ENCODE peak calls at places on chromosomes 11 and 22, in nine cellular contexts. A, U, Y, P, L, M, O, J and N are unnamed samples.

GRCh38 chr11:61163714-61164609 is 2.7 kb upstream of the VPS37C start:
- DNase-seq in A (no peak), U (no peak), Y (no peak), P (no peak), L (no peak), M (no peak), O (no peak), J (no peak), N (no peak)

GRCh38 chr11:11845551-11845950 is 3.8 kb downstream of the USP47 start:
- DNase-seq in A (no peak), U (peak), Y (no peak), P (no peak), L (no peak), M (peak), O (no peak), J (no peak), N (no peak)

GRCh38 chr11:74696932-74697687 is 34.1 kb downstream of the CHRDL2 start:
- DNase-seq in A (peak), U (peak), Y (no peak), P (peak), L (no peak), M (no peak), O (no peak), J (no peak), N (peak)

GRCh38 chr11:6666302-6667183 is 10.9 kb upstream of the DCHS1 start:
- DNase-seq in A (no peak), U (no peak), Y (no peak), P (no peak), L (no peak), M (no peak), O (no peak), J (no peak), N (no peak)

GRCh38 chr22:39392341-39392948 is 7.1 kb upstream of the TAB1 start:
- DNase-seq in A (no peak), U (peak), Y (no peak), P (no peak), L (no peak), M (no peak), O (no peak), J (no peak), N (no peak)

GRCh38 chr11:134347441-134347840 is 15.7 kb downstream of the GLB1L2 start:
- DNase-seq in A (no peak), U (no peak), Y (no peak), P (no peak), L (no peak), M (no peak), O (no peak), J (no peak), N (no peak)

GRCh38 chr11:133713844-133714243 is 131.5 kb downstream of the SPATA19 start:
- DNase-seq in A (no peak), U (no peak), Y (no peak), P (no peak), L (no peak), M (no peak), O (no peak), J (no peak), N (no peak)

GRCh38 chr11:93579187-93579773 is 36.1 kb upstream of the SMCO4 start:
- DNase-seq in A (no peak), U (no peak), Y (no peak), P (no peak), L (no peak), M (no peak), O (no peak), J (no peak), N (no peak)

GRCh38 chr11:21965221-21965620 is 227.7 kb upstream of the ANO5 start:
- DNase-seq in A (no peak), U (no peak), Y (no peak), P (no peak), L (no peak), M (no peak), O (no peak), J (no peak), N (no peak)

GRCh38 chr11:134498326-134499139 is 86.5 kb upstream of the B3GAT1 start:
- DNase-seq in A (no peak), U (no peak), Y (no peak), P (no peak), L (no peak), M (no peak), O (no peak), J (no peak), N (no peak)

GRCh38 chr22:37544955-37545702 is 15.2 kb upstream of the CDC42EP1 start:
- DNase-seq in A (peak), U (peak), Y (no peak), P (peak), L (peak), M (peak), O (peak), J (peak), N (peak)

GRCh38 chr22:28148816-28149465 is 229.9 kb upstream of the PITPNB start:
- DNase-seq in A (no peak), U (peak), Y (no peak), P (no peak), L (no peak), M (no peak), O (no peak), J (no peak), N (no peak)

GRCh38 chr11:71133946-71134345 is 118.4 kb downstream of the SHANK2 start:
- DNase-seq in A (no peak), U (no peak), Y (no peak), P (no peak), L (no peak), M (no peak), O (no peak), J (no peak), N (no peak)

GRCh38 chr11:2212411-2213251 is 41.0 kb upstream of the TH start:
- DNase-seq in A (no peak), U (no peak), Y (no peak), P (no peak), L (no peak), M (no peak), O (peak), J (no peak), N (no peak)
- TF ChIP-seq EZH2phosphoT487 in A (no peak), U (no peak), Y (no peak), P (no peak), L (no peak), M (no peak), O (no peak), J (no peak), N (no peak)

DNA sequence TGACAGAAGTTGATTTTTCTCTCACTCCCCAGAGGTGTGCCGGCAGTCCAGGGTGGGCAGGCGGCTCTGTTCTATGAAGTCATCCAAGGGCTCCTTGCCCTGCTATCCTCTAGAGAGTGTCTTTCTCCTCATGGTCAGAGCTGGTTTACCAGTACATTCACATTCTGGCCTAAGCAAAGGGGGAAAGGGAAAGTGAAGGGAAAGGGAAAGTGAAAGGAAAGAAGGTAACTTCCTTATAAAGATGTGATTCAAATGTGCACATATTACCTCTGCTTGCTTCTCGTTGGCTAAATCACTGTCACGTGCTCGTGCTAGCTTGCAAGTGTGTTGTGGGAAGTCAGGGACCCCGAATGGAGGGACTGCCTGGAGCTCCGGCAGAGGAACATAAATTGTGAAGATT is 2.9 kb upstream of the HTATIP2 start:
- DNase-seq in A (no peak), U (peak), Y (no peak), P (no peak), L (peak), M (peak), O (no peak), J (peak), N (no peak)
- H2AFZ ChIP-seq in A (no peak), U (peak), Y (no peak), P (no peak), L (peak), M (peak), O (peak), J (no peak), N (no peak)

GRCh38 chr22:43001271-43002197 is 13.4 kb downstream of the PACSIN2 start:
- DNase-seq in A (no peak), U (peak), Y (no peak), P (no peak), L (peak), M (no peak), O (no peak), J (no peak), N (no peak)
- TF ChIP-seq EZH2phosphoT487 in A (no peak), U (no peak), Y (no peak), P (no peak), L (no peak), M (no peak), O (no peak), J (no peak), N (no peak)

DNA sequence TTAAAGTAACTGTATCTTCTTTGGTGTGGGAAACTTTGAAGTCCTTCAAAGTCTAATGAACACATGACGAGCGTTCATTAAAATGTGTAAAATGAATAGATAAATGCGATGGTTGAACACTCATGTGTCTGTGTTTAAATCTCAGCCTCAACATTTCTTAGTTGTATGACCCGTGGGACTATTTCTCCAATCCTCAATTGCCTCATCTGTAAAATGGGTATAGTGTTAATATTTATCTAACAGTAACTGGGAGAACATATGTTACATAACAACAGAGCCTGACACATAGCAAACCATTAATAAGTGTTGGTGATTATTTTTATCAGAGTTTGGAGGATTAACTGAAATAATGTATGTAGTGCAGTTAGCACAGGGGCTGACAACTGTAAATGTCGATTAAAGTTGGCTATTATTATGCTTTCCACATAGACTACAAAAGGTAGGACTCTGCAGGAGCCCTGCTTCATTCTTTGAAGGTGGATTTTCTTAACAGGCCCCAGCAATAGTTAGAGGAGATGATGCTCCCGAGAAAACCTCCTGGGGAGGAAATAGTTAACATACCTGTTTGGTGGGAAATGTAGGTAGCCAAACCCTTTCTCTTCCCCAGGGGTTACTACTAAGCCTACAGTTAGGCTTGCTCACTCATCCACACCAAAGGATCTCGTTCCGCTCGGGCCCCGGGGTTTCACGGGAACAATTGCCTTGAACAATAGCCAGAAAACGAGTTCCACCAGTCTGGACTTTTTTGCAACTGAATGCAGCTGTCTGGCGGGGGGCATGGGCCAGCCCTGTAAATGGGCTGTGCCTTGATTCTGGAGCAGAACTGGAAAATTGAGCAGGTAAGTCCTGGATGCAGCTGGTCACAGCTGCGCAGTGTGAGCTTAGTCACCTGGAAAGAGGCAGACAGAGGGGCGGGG is 133.4 kb downstream of the DBX1 start:
- DNase-seq in A (peak), U (no peak), Y (no peak), P (peak), L (no peak), M (peak), O (no peak), J (no peak), N (peak)
- H2AFZ ChIP-seq in A (no peak), U (no peak), Y (no peak), P (no peak), L (no peak), M (no peak), O (no peak), J (no peak), N (no peak)

GRCh38 chr11:120630100-120630499 is 118.6 kb downstream of the GRIK4 start:
- DNase-seq in A (no peak), U (no peak), Y (no peak), P (no peak), L (no peak), M (no peak), O (no peak), J (no peak), N (no peak)
- TF ChIP-seq EZH2phosphoT487 in A (no peak), U (no peak), Y (no peak), P (no peak), L (no peak), M (no peak), O (no peak), J (no peak), N (no peak)

GRCh38 chr22:19868333-19868732 is 13.7 kb upstream of the GNB1L start:
- DNase-seq in A (no peak), U (no peak), Y (no peak), P (no peak), L (no peak), M (no peak), O (no peak), J (no peak), N (no peak)
- H2AFZ ChIP-seq in A (no peak), U (no peak), Y (no peak), P (no peak), L (no peak), M (no peak), O (no peak), J (no peak), N (no peak)

GRCh38 chr22:49297871-49298721 is 529.6 kb downstream of the BRD1 start:
- DNase-seq in A (no peak), U (no peak), Y (no peak), P (no peak), L (no peak), M (no peak), O (peak), J (no peak), N (no peak)
- TF ChIP-seq EZH2phosphoT487 in A (no peak), U (no peak), Y (no peak), P (no peak), L (no peak), M (no peak), O (no peak), J (no peak), N (no peak)

GRCh38 chr11:111189466-111189865 is 56.1 kb upstream of the POU2AF2 start:
- DNase-seq in A (no peak), U (peak), Y (no peak), P (no peak), L (peak), M (no peak), O (no peak), J (no peak), N (peak)

GRCh38 chr11:111186308-111186967 is 59.1 kb upstream of the POU2AF2 start:
- DNase-seq in A (no peak), U (no peak), Y (no peak), P (no peak), L (peak), M (no peak), O (no peak), J (no peak), N (no peak)

GRCh38 chr11:111185259-111185658 is 60.3 kb upstream of the POU2AF2 start:
- DNase-seq in A (no peak), U (peak), Y (no peak), P (no peak), L (peak), M (no peak), O (no peak), J (no peak), N (no peak)

GRCh38 chr11:111183706-111184105 is 61.8 kb upstream of the POU2AF2 start:
- DNase-seq in A (no peak), U (peak), Y (no peak), P (no peak), L (no peak), M (peak), O (no peak), J (no peak), N (no peak)
- H2AFZ ChIP-seq in A (no peak), U (peak), Y (no peak), P (no peak), L (peak), M (no peak), O (peak), J (no peak), N (peak)